ENCODE peak calls at places on chromosomes 13 and 19, in seven cellular contexts. J is SK-N-SH, Q is tibial nerve, M is epithelial cell of esophagus, W is kidney epithelial cell, L is tibial artery, S is endothelial cell of umbilical vein. C is an unnamed sample.

GRCh38 chr19:13861714-13862531 is 15.0 kb upstream of the NANOS3 start:
- DNase-seq in S (peak), M (peak), W (no peak), L (peak), Q (peak), J (peak), C (peak)

GRCh38 chr13:51396352-51396751 is 56.5 kb downstream of the INTS6 start:
- DNase-seq in W (no peak), L (no peak), Q (no peak), J (no peak), M (no peak), S (no peak), C (no peak)

GRCh38 chr19:46773018-46773399 is 15.4 kb downstream of the SLC1A5 start:
- DNase-seq in M (no peak), W (no peak), J (no peak), S (no peak), Q (no peak), L (no peak), C (no peak)

GRCh38 chr19:45358213-45358792 is 12.1 kb downstream of the ERCC2 start:
- DNase-seq in W (no peak), L (no peak), M (no peak), Q (no peak), S (no peak), J (no peak), C (no peak)

GRCh38 chr19:4065430-4066175 is 1.1 kb downstream of the ZBTB7A start:
- DNase-seq in L (peak), Q (peak), M (peak), J (peak), W (peak), S (peak), C (peak)

GRCh38 chr13:92074658-92075057 is 676.2 kb downstream of the GPC5 start:
- DNase-seq in L (no peak), S (no peak), W (no peak), Q (no peak), J (peak), M (peak), C (no peak)

GRCh38 chr13:32246468-32246867 is 68.7 kb downstream of the ZAR1L start:
- DNase-seq in Q (no peak), M (peak), S (peak), L (peak), J (peak), W (peak), C (peak)

GRCh38 chr19:14119644-14120496 is 2.3 kb upstream of the PRKACA start:
- DNase-seq in S (no peak), M (no peak), J (no peak), W (no peak), Q (no peak), L (no peak), C (no peak)

GRCh38 chr19:44732235-44733014 is 16.1 kb upstream of the BCL3 start:
- DNase-seq in J (no peak), M (no peak), S (no peak), W (no peak), Q (no peak), L (no peak), C (no peak)

GRCh38 chr19:36420961-36421748 is 2.7 kb upstream of the ZFP82 start:
- DNase-seq in L (no peak), J (peak), M (peak), Q (no peak), W (no peak), S (peak), C (peak)

GRCh38 chr19:36421749-36422481 is 3.5 kb upstream of the ZFP82 start:
- DNase-seq in L (no peak), M (no peak), J (no peak), W (no peak), S (no peak), Q (no peak), C (no peak)

GRCh38 chr19:36423925-36424324 is 5.5 kb upstream of the ZFP82 start:
- DNase-seq in L (no peak), S (no peak), Q (no peak), J (no peak), W (no peak), M (no peak), C (no peak)

GRCh38 chr19:36417752-36418286 is 625 bp downstream of the ZFP82 start:
- DNase-seq in W (no peak), Q (no peak), J (no peak), S (no peak), M (no peak), L (no peak), C (no peak)

GRCh38 chr19:36418287-36419001 is at the start of gene ZFP82:
- DNase-seq in S (peak), L (peak), Q (peak), J (peak), M (peak), W (no peak), C (peak)
- TF ChIP-seq CTCF in S (no peak), L (no peak), Q (peak), J (no peak), M (no peak), W (no peak), C (no peak)

GRCh38 chr13:110410906-110411305 is 103.8 kb downstream of the COL4A2 start:
- DNase-seq in W (no peak), Q (no peak), J (no peak), S (no peak), M (no peak), L (no peak), C (no peak)

GRCh38 chr13:110408286-110408685 is 101.2 kb downstream of the COL4A2 start:
- DNase-seq in W (no peak), Q (no peak), J (no peak), S (no peak), M (no peak), L (no peak), C (no peak)

GRCh38 chr13:110411316-110412105 is 104.4 kb downstream of the COL4A2 start:
- DNase-seq in Q (no peak), L (no peak), M (no peak), S (no peak), J (no peak), W (no peak), C (no peak)

GRCh38 chr13:110410000-110410399 is 102.9 kb downstream of the COL4A2 start:
- DNase-seq in W (no peak), Q (no peak), J (no peak), S (no peak), M (no peak), L (no peak), C (no peak)

DNA sequence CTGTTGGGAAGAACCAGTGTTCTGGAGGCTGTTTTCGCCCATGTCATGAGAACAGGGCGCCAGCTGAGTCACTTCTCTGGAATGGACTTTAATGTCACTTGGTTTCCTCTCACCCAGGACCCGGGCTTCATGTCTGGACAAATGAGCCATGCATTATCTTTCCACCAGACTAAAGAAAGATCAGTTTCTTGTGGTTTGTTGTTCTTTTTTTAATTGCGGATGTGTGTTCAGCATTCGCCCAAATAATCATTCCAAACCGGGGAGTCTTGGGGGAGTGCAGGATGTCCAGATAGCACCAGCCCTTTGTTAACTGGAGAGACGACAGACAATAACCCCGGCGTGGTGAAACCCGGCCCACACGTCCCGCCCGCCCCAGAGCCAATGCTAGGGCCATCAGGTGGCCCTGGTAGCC is 102.5 kb downstream of the COL4A2 start:
- DNase-seq in S (peak), J (no peak), L (peak), Q (no peak), W (no peak), M (peak), C (no peak)
- TF ChIP-seq CTCF in S (no peak), J (no peak), L (no peak), Q (no peak), W (no peak), M (no peak), C (no peak)

DNA sequence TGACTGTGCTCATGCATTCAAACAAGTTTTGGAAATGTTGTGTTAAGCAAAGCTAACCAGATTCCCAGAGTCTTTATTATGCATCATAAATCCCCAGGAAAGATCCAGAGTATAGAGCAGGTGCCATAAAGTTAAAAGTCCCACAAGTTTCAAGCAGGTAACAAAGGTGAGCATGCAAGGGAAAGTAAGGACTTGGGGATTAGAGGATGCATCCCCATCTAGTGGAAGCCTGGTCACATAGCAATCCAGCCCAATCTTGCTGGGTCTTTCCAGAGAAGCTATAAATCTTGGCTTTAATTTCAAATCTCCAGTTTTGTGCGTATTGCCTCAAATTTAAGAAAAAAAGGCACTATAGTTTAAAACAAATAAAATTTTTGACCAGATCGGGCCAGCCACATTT is 72.7 kb downstream of the ZNF254 start:
- DNase-seq in S (no peak), J (peak), W (no peak), M (peak), Q (no peak), L (no peak), C (no peak)
- TF ChIP-seq CTCF in S (peak), J (peak), W (peak), M (peak), Q (no peak), L (no peak), C (no peak)

DNA sequence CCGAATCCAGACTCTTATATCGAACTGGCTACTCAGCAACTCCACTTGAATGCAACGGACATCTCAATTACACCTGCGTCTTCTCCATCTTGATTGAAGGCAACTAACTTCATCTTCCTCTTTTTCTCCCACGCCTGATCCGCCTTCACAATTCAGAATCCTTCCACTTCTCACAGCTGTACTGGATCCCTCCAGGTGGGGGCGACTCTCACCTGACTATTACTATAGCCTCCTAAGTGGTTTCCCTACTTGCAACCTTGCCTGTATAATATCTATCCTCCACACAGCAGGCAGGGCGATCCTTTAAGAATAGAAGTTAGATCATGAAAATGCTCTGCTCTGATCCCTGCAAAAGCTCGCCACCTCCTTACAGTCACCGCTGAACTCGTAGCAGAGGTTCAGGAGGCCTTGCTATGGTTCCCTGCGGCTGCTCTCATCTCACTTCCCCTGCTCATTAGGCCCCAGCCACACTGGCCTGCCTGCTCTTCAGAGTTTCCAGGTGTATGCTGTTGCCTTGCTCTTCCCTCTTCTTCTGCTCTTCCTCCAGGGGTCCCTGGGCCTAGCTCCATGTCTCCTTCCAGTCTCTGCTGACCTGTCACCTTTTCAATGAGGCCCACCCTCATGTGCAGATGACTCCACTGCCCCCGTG is 31.9 kb downstream of the RFXAP start:
- DNase-seq in J (peak), W (no peak), M (peak), L (no peak), S (peak), Q (no peak), C (no peak)
- TF ChIP-seq CTCF in J (peak), W (peak), M (peak), L (no peak), S (peak), Q (no peak), C (peak)

DNA sequence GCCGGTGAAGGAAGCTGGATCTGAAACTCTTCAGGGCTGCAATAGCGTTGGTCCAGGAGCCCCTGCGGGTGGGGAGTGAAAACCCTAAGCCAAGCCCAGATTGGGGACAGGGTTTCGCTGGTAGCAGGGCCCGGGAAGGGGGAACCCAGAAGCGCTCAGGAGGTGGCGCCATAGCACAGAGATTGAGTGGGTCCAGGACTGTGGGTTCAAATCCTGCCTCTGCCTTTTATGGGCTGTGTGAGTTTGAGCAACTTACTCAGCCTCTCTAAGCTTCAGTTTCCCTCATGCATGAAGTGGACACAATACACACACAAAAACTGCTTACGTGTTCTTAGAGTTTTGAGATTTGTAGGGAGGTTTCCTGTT is 8.3 kb upstream of the SYCN start:
- DNase-seq in L (no peak), Q (no peak), M (no peak), W (no peak), S (no peak), J (peak), C (no peak)
- TF ChIP-seq CTCF in L (no peak), Q (no peak), M (peak), W (peak), S (no peak), J (peak), C (peak)

GRCh38 chr19:49524812-49525455 is 2.9 kb upstream of the RCN3 start:
- DNase-seq in S (no peak), W (no peak), L (no peak), M (no peak), J (no peak), Q (no peak), C (no peak)

GRCh38 chr19:49515767-49516166 is 3.3 kb downstream of the FCGRT start:
- DNase-seq in S (peak), J (no peak), W (no peak), M (no peak), Q (no peak), L (peak), C (no peak)

GRCh38 chr19:49518033-49518432 is 5.6 kb downstream of the FCGRT start:
- DNase-seq in S (no peak), J (no peak), L (no peak), Q (no peak), M (no peak), W (no peak), C (no peak)

DNA sequence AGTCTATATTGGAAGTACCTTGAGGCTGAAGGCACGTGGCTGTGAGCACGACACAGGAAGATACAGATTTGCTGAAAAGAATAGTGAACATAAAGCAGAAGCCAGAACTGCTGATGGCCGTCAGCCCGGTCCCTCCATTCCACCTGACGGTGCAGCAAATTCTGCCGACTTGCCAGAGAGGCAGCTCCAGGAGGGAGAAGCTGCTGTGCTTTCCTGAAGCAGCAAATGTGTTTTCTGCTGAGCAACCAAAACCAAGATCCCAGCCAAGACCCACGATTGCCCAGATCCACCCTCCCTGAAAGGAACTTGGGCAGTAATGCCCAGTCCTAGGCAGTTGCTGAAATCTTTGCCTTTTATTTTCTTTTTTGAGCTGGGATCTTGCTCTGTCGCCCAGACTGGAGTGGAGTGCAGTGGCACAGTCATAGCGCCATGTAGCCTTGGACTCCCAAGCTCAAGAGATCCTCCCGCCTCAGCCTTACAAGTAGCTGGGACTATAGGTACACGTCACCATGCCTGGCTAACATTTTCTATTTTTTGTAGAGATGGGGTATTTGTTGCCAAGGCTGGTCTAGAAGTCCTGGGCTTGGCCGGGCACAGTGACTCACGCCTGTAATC is 7.0 kb upstream of the RCN3 start:
- DNase-seq in S (no peak), J (no peak), Q (no peak), W (no peak), L (peak), M (no peak), C (no peak)
- TF ChIP-seq CTCF in S (no peak), J (no peak), Q (no peak), W (no peak), L (no peak), M (no peak), C (no peak)

GRCh38 chr13:66624302-66624701 is 605.8 kb downstream of the PCDH9 start:
- DNase-seq in Q (no peak), S (no peak), L (no peak), J (no peak), M (no peak), W (no peak), C (no peak)

GRCh38 chr13:66617786-66618185 is 612.4 kb downstream of the PCDH9 start:
- DNase-seq in S (no peak), J (no peak), W (no peak), L (no peak), M (no peak), Q (no peak), C (no peak)

GRCh38 chr13:66618702-66619101 is 611.4 kb downstream of the PCDH9 start:
- DNase-seq in L (no peak), M (peak), Q (no peak), W (no peak), S (peak), J (peak), C (no peak)

GRCh38 chr13:66627512-66627911 is 602.6 kb downstream of the PCDH9 start:
- DNase-seq in L (no peak), W (no peak), S (no peak), M (no peak), J (no peak), Q (no peak), C (no peak)

GRCh38 chr13:66623129-66623528 is 607.0 kb downstream of the PCDH9 start:
- DNase-seq in M (no peak), S (no peak), L (no peak), W (no peak), J (no peak), Q (no peak), C (no peak)
- TF ChIP-seq CTCF in M (no peak), S (no peak), L (no peak), W (no peak), J (no peak), Q (no peak), C (no peak)

GRCh38 chr19:806815-807421 is 9.7 kb downstream of the PTBP1 start:
- DNase-seq in M (no peak), J (peak), Q (no peak), S (no peak), W (no peak), L (no peak), C (no peak)

GRCh38 chr19:805600-806550 is 8.6 kb downstream of the PTBP1 start:
- DNase-seq in J (peak), W (no peak), M (no peak), L (no peak), Q (no peak), S (no peak), C (no peak)

GRCh38 chr19:803686-804418 is 6.6 kb downstream of the PTBP1 start:
- DNase-seq in Q (no peak), M (no peak), L (no peak), W (no peak), S (no peak), J (no peak), C (no peak)

GRCh38 chr19:804419-805160 is 7.3 kb downstream of the PTBP1 start:
- DNase-seq in Q (no peak), W (no peak), J (no peak), S (no peak), L (no peak), M (no peak), C (no peak)

GRCh38 chr19:805161-805561 is 7.9 kb downstream of the PTBP1 start:
- DNase-seq in S (no peak), L (no peak), Q (no peak), W (no peak), J (peak), M (no peak), C (no peak)
- TF ChIP-seq CTCF in S (no peak), L (peak), Q (no peak), W (no peak), J (no peak), M (no peak), C (no peak)

GRCh38 chr19:37537391-37537947 is 30.7 kb downstream of the ZNF793 start:
- DNase-seq in W (no peak), J (no peak), Q (no peak), S (no peak), L (no peak), M (no peak), C (no peak)
- TF ChIP-seq CTCF in W (no peak), J (no peak), Q (no peak), S (no peak), L (no peak), M (no peak), C (no peak)